ENCODE peak calls at places on chromosome 10, in eight cellular contexts. V is cardiac muscle cell, I is AG10803, G is sigmoid colon, T is ovary, H is Peyer's patch, U is GM20000, C is esophagus squamous epithelium. N is an unnamed sample.

GRCh38 chr10:72094574-72094973 is 6.2 kb upstream of the SPOCK2 start:
- DNase-seq in V (no peak), I (no peak), G (no peak), T (no peak), H (no peak), U (no peak), C (no peak), N (no peak)

GRCh38 chr10:122999347-122999746 is 9.2 kb downstream of the IKZF5 start:
- DNase-seq in V (no peak), I (no peak), G (no peak), T (no peak), H (no peak), U (no peak), C (no peak), N (no peak)

GRCh38 chr10:48575901-48576300 is 29.0 kb downstream of the ARHGAP22 start:
- DNase-seq in V (no peak), I (no peak), G (no peak), T (no peak), H (no peak), U (no peak), C (no peak), N (no peak)

GRCh38 chr10:128000660-128001059 is 93.8 kb downstream of the PTPRE start:
- DNase-seq in V (no peak), I (peak), G (peak), T (no peak), H (no peak), U (no peak), C (no peak), N (no peak)

GRCh38 chr10:102802920-102803534 is 34.2 kb downstream of the CYP17A1 start:
- DNase-seq in V (peak), I (peak), G (peak), T (peak), H (no peak), U (peak), C (no peak), N (no peak)

GRCh38 chr10:132176647-132177046 is 10.1 kb upstream of the DPYSL4 start:
- DNase-seq in V (no peak), I (no peak), G (no peak), T (no peak), H (no peak), U (no peak), C (no peak), N (no peak)

GRCh38 chr10:4407783-4408182 is 418.2 kb upstream of the AKR1E2 start:
- DNase-seq in V (peak), I (peak), G (no peak), T (no peak), H (no peak), U (no peak), C (no peak), N (no peak)

GRCh38 chr10:99881371-99881770 is 98.9 kb downstream of the ABCC2 start:
- DNase-seq in V (no peak), I (no peak), G (no peak), T (no peak), H (no peak), U (no peak), C (no peak), N (no peak)

GRCh38 chr10:126905776-126906703 is 812 bp downstream of the DOCK1 start:
- DNase-seq in V (peak), I (peak), G (peak), T (peak), H (peak), U (no peak), C (no peak), N (peak)

GRCh38 chr10:5071411-5072198 is 22.6 kb upstream of the AKR1C3 start:
- DNase-seq in V (peak), I (peak), G (peak), T (peak), H (peak), U (no peak), C (no peak), N (peak)

GRCh38 chr10:61332506-61332905 is 120.7 kb downstream of the TMEM26 start:
- DNase-seq in V (no peak), I (no peak), G (no peak), T (no peak), H (no peak), U (no peak), C (no peak), N (no peak)

GRCh38 chr10:99709480-99710229 is 22.3 kb downstream of the COX15 start:
- DNase-seq in V (no peak), I (peak), G (no peak), T (no peak), H (no peak), U (peak), C (no peak), N (no peak)

GRCh38 chr10:80535671-80536360 is 1.9 kb upstream of the SH2D4B start:
- DNase-seq in V (peak), I (peak), G (peak), T (peak), H (peak), U (peak), C (peak), N (peak)

GRCh38 chr10:22849077-22849810 is 78.6 kb upstream of the ARMC3 start:
- DNase-seq in V (peak), I (peak), G (peak), T (peak), H (no peak), U (no peak), C (no peak), N (peak)

GRCh38 chr10:127537924-127538323 is 11.2 kb upstream of the NPS start:
- DNase-seq in V (no peak), I (no peak), G (no peak), T (no peak), H (no peak), U (no peak), C (no peak), N (no peak)

GRCh38 chr10:124530215-124530665 is 68.6 kb downstream of the LHPP start:
- DNase-seq in V (peak), I (peak), G (peak), T (peak), H (peak), U (peak), C (peak), N (peak)

GRCh38 chr10:102917314-102917961 is 656 bp upstream of the CNNM2 start:
- DNase-seq in V (peak), I (peak), G (peak), T (peak), H (peak), U (peak), C (peak), N (peak)

GRCh38 chr10:116893686-116894037 is 44.4 kb downstream of the ENO4 start:
- DNase-seq in V (no peak), I (no peak), G (no peak), T (no peak), H (no peak), U (no peak), C (no peak), N (no peak)

GRCh38 chr10:476458-476780 is 213.0 kb downstream of the DIP2C start:
- DNase-seq in V (no peak), I (no peak), G (no peak), T (no peak), H (no peak), U (no peak), C (no peak), N (no peak)

GRCh38 chr10:79445217-79445707 is at the start of gene ZCCHC24:
- DNase-seq in V (no peak), I (no peak), G (no peak), T (no peak), H (peak), U (peak), C (no peak), N (peak)

GRCh38 chr10:112510384-112510783 is 63.4 kb downstream of the VTI1A start:
- DNase-seq in V (no peak), I (no peak), G (no peak), T (no peak), H (no peak), U (no peak), C (no peak), N (no peak)

GRCh38 chr10:115706482-115707076 is 566.4 kb downstream of the GFRA1 start:
- DNase-seq in V (peak), I (peak), G (no peak), T (no peak), H (no peak), U (no peak), C (no peak), N (peak)

GRCh38 chr10:61378865-61379264 is 74.3 kb downstream of the TMEM26 start:
- DNase-seq in V (no peak), I (no peak), G (no peak), T (no peak), H (no peak), U (no peak), C (no peak), N (no peak)

DNA sequence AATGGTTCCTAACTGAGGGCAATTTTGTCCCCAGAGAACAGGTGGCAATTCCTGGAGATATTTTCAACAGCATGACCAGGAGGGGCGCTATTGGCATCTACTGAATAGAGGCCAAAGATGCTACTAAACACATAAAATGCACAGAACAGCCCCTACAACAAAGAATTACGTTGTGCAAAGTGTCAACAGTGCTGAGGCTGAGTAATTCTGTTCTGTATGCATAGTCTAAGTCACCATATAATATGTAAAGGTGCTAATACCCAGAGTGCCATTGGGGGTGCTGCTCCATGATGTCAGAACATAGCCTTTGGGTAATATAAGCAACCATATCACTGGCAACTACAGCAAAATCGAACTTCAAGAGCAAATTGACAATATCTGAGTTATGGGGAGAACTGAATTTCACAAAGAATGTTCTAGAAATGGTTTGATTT is 213.3 kb upstream of the PHYHIPL start:
- DNase-seq in V (no peak), I (no peak), G (no peak), T (no peak), H (no peak), U (no peak), C (no peak), N (peak)
- TF ChIP-seq CTCF in V (peak), I (no peak), G (no peak), T (no peak), H (no peak), U (no peak), C (no peak), N (peak)

DNA sequence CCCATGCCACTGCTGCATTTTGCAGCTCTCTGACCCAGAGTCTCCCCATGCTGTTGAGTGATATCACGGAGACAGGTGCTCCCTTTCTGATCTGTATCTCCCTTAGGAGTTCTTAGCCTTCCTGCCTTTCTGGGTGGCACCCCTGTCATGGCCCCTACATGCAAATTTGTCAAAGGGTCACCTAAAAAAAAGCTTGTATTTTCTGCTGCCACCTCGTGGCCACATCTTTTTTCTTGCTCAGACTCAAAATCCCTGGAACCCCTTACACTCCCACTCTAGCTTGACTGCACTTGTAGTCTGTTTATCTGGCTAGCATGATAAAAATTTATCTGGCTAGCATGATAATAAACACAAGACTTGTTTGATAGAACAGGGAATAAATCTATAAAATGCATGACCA is 809.1 kb downstream of the SORCS1 start:
- DNase-seq in V (peak), I (no peak), G (no peak), T (no peak), H (no peak), U (no peak), C (no peak), N (no peak)
- TF ChIP-seq CTCF in V (peak), I (peak), G (no peak), T (no peak), H (no peak), U (no peak), C (no peak), N (peak)

DNA sequence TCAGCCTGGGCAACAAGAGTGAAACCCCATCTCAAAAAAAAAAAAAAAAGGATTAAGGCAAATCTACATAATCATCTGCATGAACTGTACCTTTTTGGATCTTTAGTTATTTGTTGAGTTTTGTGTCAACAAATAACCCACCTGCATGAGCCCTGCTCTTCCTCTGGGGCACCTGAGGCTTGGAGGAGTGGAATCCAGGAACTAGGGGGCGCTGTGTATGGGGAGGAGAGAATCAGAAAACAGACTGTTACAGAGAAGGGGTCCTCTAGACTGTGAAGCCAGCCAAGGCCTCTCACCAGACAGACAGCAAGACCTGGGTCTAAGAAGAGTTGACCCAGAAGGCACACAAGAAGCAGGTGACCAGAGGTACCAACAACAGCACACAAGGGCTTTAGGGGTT is 682.8 kb upstream of the NRP1 start:
- DNase-seq in V (no peak), I (no peak), G (no peak), T (no peak), H (no peak), U (no peak), C (no peak), N (no peak)
- TF ChIP-seq CTCF in V (no peak), I (no peak), G (no peak), T (no peak), H (no peak), U (no peak), C (no peak), N (no peak)

GRCh38 chr10:59654007-59654406 is 55.6 kb downstream of the SLC16A9 start:
- DNase-seq in V (peak), I (no peak), G (no peak), T (no peak), H (no peak), U (no peak), C (no peak), N (no peak)
- TF ChIP-seq CTCF in V (no peak), I (no peak), G (no peak), T (no peak), H (no peak), U (no peak), C (no peak), N (no peak)

GRCh38 chr10:11828682-11829284 is 5.6 kb downstream of the PROSER2 start:
- DNase-seq in V (no peak), I (no peak), G (no peak), T (no peak), H (no peak), U (no peak), C (no peak), N (no peak)
- TF ChIP-seq CTCF in V (no peak), I (no peak), G (no peak), T (no peak), H (no peak), U (no peak), C (no peak), N (no peak)

GRCh38 chr10:52499281-52499680 is 185.2 kb downstream of the DKK1 start:
- DNase-seq in V (no peak), I (no peak), G (no peak), T (no peak), H (peak), U (no peak), C (no peak), N (no peak)
- TF ChIP-seq CTCF in V (no peak), I (no peak), G (no peak), T (no peak), H (no peak), U (no peak), C (no peak), N (no peak)

GRCh38 chr10:43691503-43691902 is 42.8 kb upstream of the ZNF32 start:
- DNase-seq in V (peak), I (peak), G (no peak), T (no peak), H (no peak), U (no peak), C (no peak), N (no peak)
- TF ChIP-seq CTCF in V (peak), I (peak), G (no peak), T (no peak), H (no peak), U (no peak), C (no peak), N (no peak)

GRCh38 chr10:64648915-64649314 is 1127.7 kb downstream of the REEP3 start:
- DNase-seq in V (no peak), I (no peak), G (no peak), T (no peak), H (no peak), U (peak), C (no peak), N (peak)
- TF ChIP-seq CTCF in V (no peak), I (no peak), G (no peak), T (no peak), H (no peak), U (no peak), C (no peak), N (no peak)

GRCh38 chr10:77637474-77637985 is at the start of gene KCNMA1:
- DNase-seq in V (no peak), I (peak), G (peak), T (peak), H (peak), U (peak), C (no peak), N (peak)

GRCh38 chr10:77636967-77637473 is 588 bp downstream of the KCNMA1 start:
- DNase-seq in V (no peak), I (no peak), G (peak), T (no peak), H (no peak), U (peak), C (no peak), N (no peak)

GRCh38 chr10:77634939-77635338 is 2.7 kb downstream of the KCNMA1 start:
- DNase-seq in V (no peak), I (no peak), G (no peak), T (no peak), H (no peak), U (no peak), C (no peak), N (no peak)

GRCh38 chr10:77635402-77636227 is 2.0 kb downstream of the KCNMA1 start:
- DNase-seq in V (no peak), I (no peak), G (no peak), T (no peak), H (no peak), U (no peak), C (no peak), N (no peak)

DNA sequence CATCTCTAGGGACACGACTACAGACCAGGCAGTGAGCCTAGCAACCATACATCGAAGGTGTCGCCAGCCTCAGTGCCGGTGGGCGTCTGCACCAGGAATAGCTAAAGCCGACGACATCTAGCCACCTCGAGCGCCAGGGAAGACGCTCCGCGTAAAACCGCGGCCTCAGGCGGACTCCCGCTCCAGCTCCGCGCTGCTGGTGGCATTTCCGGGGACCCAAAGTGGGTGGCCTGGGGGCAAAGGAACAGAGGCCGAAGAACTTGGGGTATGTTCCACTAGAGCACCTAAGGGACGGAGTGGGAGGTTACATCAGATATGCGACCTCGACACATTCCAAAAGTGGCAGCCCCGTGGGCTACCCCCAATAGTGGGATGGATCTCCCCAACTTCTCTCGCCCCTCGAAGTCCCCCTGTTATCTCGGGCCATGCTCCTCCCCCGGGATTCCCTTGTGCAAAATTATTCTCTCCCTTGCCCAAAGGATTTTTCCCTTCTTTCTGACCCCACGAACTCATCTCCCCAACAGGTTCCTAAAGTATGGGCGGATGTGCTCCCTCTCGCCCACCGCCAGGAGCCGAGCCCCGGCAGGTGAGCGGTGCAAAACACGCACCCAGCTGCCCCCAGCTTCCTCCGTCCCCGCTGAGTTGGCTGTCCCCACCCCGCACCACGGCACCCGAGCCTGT is 1.2 kb downstream of the KCNMA1 start:
- DNase-seq in V (no peak), I (no peak), G (no peak), T (no peak), H (no peak), U (no peak), C (no peak), N (no peak)
- TF ChIP-seq CTCF in V (no peak), I (peak), G (peak), T (no peak), H (no peak), U (no peak), C (no peak), N (no peak)

GRCh38 chr10:93034426-93034825 is 26.2 kb upstream of the CYP26C1 start:
- DNase-seq in V (peak), I (peak), G (no peak), T (no peak), H (no peak), U (no peak), C (no peak), N (no peak)

GRCh38 chr10:93039110-93039509 is 21.5 kb upstream of the CYP26C1 start:
- DNase-seq in V (no peak), I (no peak), G (no peak), T (no peak), H (no peak), U (no peak), C (no peak), N (no peak)

DNA sequence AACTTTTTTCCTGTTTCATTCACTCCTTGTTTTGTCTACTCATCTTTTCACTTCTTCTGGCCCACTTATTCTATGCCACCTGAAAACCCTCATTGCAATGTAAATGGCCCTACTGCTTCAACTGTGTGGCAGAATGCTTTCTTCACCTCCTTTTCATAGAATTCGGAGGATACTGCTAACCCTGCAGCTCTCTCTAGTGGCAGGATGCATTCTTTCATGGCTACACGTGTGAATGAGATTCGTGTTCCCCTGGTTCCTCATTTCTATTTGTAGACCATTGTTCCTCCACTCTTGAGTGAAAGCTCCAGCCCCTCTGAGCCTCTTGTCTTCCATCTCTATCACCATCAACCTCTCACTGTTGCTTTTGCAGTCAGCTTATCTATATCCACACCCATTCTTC is 20.9 kb upstream of the CYP26C1 start:
- DNase-seq in V (peak), I (peak), G (no peak), T (no peak), H (no peak), U (peak), C (no peak), N (no peak)
- TF ChIP-seq CTCF in V (peak), I (peak), G (no peak), T (no peak), H (no peak), U (peak), C (no peak), N (no peak)

N was measured in Calu3.